ENCODE peak calls at places on chromosome 10, in ten cellular contexts. J is prostate gland; L is RWPE2; E is mesendoderm; T is fibroblast of lung; N is CD4-positive, CD25-positive, alpha-beta regulatory T cell; M is GM23248; G is A549; V is adrenal gland; O is body of pancreas. B is an unnamed sample.
A peak's percentile ranks its signal among the peaks of the same experiment; 100 is the strongest.

GRCh38 chr10:91163269-91163708 is 57.2 kb upstream of the PCGF5 start:
- DNase-seq in L (peak; percentile 64), T (peak; percentile 59), O (peak; percentile 63), V (peak; percentile 78), E (peak; percentile 57), J (peak; percentile 39), M (peak; percentile 79), G (peak; percentile 65), N (peak; percentile 77), B (peak; percentile 60)

GRCh38 chr10:14016011-14016536 is 314.6 kb downstream of the FRMD4A start:
- DNase-seq in N (no peak), M (no peak), V (peak; percentile 66), O (no peak), G (no peak), L (no peak), T (peak; percentile 40), J (no peak), E (no peak), B (peak; percentile 30)

GRCh38 chr10:42970451-42971250 is 106.2 kb upstream of the RET start:
- DNase-seq in O (no peak), T (no peak), L (peak; percentile 39), N (no peak), G (no peak), V (peak; percentile 17), M (no peak), E (no peak), J (no peak), B (no peak)

GRCh38 chr10:70341016-70341415 is 41.4 kb downstream of the LRRC20 start:
- DNase-seq in M (no peak), G (no peak), L (no peak), O (no peak), V (no peak), N (no peak), E (no peak), T (no peak), J (no peak), B (no peak)

GRCh38 chr10:27745719-27746363 is at the start of gene MKX:
- DNase-seq in E (peak; percentile 89), G (peak; percentile 31), L (peak; percentile 59), N (no peak), T (peak; percentile 56), V (peak; percentile 35), M (peak; percentile 92), J (peak; percentile 28), O (peak; percentile 47), B (peak; percentile 51)

GRCh38 chr10:77776487-77776886 is 138.9 kb upstream of the KCNMA1 start:
- DNase-seq in M (no peak), E (peak; percentile 19), G (no peak), T (no peak), L (no peak), N (no peak), J (no peak), O (no peak), V (peak; percentile 13), B (no peak)

GRCh38 chr10:124017729-124018128 is 75.7 kb downstream of the CHST15 start:
- DNase-seq in T (no peak), N (no peak), E (no peak), J (no peak), G (no peak), O (no peak), M (no peak), L (no peak), V (no peak), B (no peak)

GRCh38 chr10:129728905-129729540 is 235.1 kb downstream of the EBF3 start:
- DNase-seq in L (no peak), N (no peak), G (no peak), M (no peak), E (no peak), V (no peak), O (no peak), T (no peak), J (no peak), B (no peak)

GRCh38 chr10:129099486-129099885 is 367.6 kb upstream of the MGMT start:
- DNase-seq in N (no peak), O (no peak), M (no peak), T (no peak), G (no peak), E (no peak), V (no peak), J (no peak), L (no peak), B (no peak)

GRCh38 chr10:92575961-92576360 is 2.1 kb upstream of the IDE start:
- DNase-seq in L (no peak), J (no peak), M (peak; percentile 76), V (no peak), N (no peak), O (no peak), E (no peak), G (peak; percentile 34), T (peak; percentile 72), B (no peak)

GRCh38 chr10:98610301-98610700 is 163.6 kb upstream of the HPS1 start:
- DNase-seq in N (no peak), E (no peak), V (no peak), O (no peak), J (no peak), M (peak; percentile 6), G (no peak), L (no peak), T (no peak), B (no peak)

GRCh38 chr10:17200885-17201164 is 647 bp downstream of the TRDMT1 start:
- DNase-seq in E (no peak), V (peak; percentile 47), T (peak; percentile 63), G (peak; percentile 67), J (peak; percentile 49), L (no peak), M (peak; percentile 79), N (no peak), O (peak; percentile 46), B (peak; percentile 56)

GRCh38 chr10:110860576-110861241 is 11.0 kb upstream of the PDCD4 start:
- DNase-seq in T (no peak), L (no peak), O (no peak), J (no peak), G (no peak), E (no peak), N (peak; percentile 16), M (no peak), V (no peak), B (no peak)

GRCh38 chr10:110861930-110862677 is 9.6 kb upstream of the PDCD4 start:
- DNase-seq in L (no peak), G (no peak), T (no peak), O (no peak), E (no peak), V (no peak), M (peak; percentile 32), N (no peak), J (peak; percentile 59), B (no peak)

GRCh38 chr10:110862961-110863360 is 8.8 kb upstream of the PDCD4 start:
- DNase-seq in V (no peak), O (no peak), J (no peak), E (no peak), G (no peak), T (no peak), L (no peak), M (no peak), N (no peak), B (no peak)

GRCh38 chr10:110859947-110860376 is 11.8 kb upstream of the PDCD4 start:
- DNase-seq in O (no peak), J (no peak), N (no peak), G (no peak), M (peak; percentile 84), L (no peak), E (no peak), T (peak; percentile 34), V (no peak), B (no peak)

DNA sequence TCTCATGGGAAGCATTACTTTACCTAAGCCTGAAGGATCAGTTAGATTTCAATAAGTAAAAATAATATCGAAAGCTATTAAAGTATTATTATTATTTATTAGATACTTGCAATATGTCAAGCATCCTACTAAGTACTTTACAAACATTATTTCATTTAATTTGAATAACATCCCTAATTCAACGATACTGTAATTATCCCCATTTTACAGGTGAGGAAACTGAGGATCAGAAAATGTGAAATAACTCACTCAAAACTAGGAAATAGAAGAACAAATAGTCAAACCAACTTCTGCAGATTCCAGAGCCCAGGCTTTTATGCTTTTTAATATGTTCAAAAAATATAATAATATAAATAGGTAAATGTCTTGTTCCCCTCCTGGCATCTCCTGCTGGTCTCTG is 10.3 kb upstream of the PDCD4 start:
- DNase-seq in G (no peak), N (no peak), V (no peak), O (no peak), J (no peak), E (no peak), M (no peak), T (no peak), L (no peak), B (no peak)
- H3K4me1 ChIP-seq in G (peaks cover 25% of the 10 kb centered on the region), N (peaks cover 95% of the 10 kb centered on the region), V (peaks cover 44% of the 10 kb centered on the region), O (peaks cover 81% of the 10 kb centered on the region), J (peaks cover 11% of the 10 kb centered on the region), E (peaks cover 5% of the 10 kb centered on the region), M (peaks cover 34% of the 10 kb centered on the region), T (peaks cover 8% of the 10 kb centered on the region), L (peaks cover 44% of the 10 kb centered on the region), B (peaks cover 59% of the 10 kb centered on the region)

DNA sequence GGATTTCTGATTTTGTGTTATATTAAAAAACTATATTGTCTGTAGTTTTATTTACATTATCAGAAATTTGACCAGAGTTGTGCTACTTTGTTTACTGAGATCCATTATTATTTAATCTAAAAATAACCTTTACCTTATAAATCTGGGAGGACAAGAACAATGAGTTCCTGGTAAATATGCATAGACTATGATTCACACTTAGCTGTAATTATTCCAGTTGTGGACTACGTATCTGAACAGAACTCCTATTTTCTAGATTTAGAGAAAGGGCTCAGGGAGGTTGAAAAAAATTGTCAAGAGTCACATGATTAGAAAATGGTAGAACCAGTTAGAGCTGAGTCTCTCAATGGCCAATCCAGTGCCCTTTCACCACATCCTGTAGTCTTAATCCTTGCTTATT is 4.2 kb upstream of the GPR158 start:
- DNase-seq in J (no peak), G (no peak), N (no peak), O (no peak), V (no peak), T (no peak), E (no peak), L (no peak), M (no peak), B (no peak)
- H3K4me1 ChIP-seq in J (no peaks in the 10 kb centered on the region), G (peaks cover 4% of the 10 kb centered on the region), N (no peaks in the 10 kb centered on the region), O (peaks cover 12% of the 10 kb centered on the region), V (peaks cover 10% of the 10 kb centered on the region), T (no peaks in the 10 kb centered on the region), E (no peaks in the 10 kb centered on the region), L (no peaks in the 10 kb centered on the region), M (no peaks in the 10 kb centered on the region), B (peaks cover 14% of the 10 kb centered on the region)

GRCh38 chr10:75210193-75211006 is at the start of gene VDAC2:
- DNase-seq in E (peak; percentile 94), N (peak; percentile 92), V (peak; percentile 92), L (peak; percentile 88), T (peak; percentile 76), G (peak; percentile 93), J (peak; percentile 86), O (peak; percentile 91), M (peak; percentile 94), B (peak; percentile 90)
- H3K4me1 ChIP-seq in E (peaks cover 18% of the 10 kb centered on the region), N (peaks cover 29% of the 10 kb centered on the region), V (peaks cover 33% of the 10 kb centered on the region), L (peaks cover 43% of the 10 kb centered on the region), T (peaks cover 11% of the 10 kb centered on the region), G (peaks cover 57% of the 10 kb centered on the region), J (peaks cover 5% of the 10 kb centered on the region), O (peaks cover 25% of the 10 kb centered on the region), M (peaks cover 31% of the 10 kb centered on the region), B (peaks cover 18% of the 10 kb centered on the region)

DNA sequence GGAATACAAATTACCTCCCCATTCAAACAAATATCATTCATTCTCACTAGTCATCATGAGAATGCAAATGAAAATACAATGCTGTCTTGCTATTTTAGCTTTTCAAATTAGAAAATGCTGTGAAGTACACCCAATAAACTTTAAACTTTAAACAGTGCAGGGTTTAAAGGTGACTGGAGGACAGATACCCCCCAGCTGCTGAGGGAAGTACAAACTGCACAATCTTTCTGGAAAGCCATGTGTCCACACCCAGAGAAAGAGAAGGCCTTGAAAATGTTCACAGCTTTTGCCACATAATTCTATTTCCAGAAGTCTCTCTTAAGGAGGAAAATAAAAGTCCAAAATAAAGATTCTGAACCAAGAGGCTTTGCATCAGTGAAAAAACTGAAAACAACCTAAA is 56.5 kb downstream of the PIK3AP1 start:
- DNase-seq in M (no peak), J (no peak), L (no peak), E (no peak), T (no peak), O (no peak), N (no peak), G (no peak), V (no peak), B (no peak)
- H3K4me1 ChIP-seq in M (peaks cover 11% of the 10 kb centered on the region), J (no peaks in the 10 kb centered on the region), L (no peaks in the 10 kb centered on the region), E (no peaks in the 10 kb centered on the region), T (peaks cover 3% of the 10 kb centered on the region), O (peaks cover 48% of the 10 kb centered on the region), N (no peaks in the 10 kb centered on the region), G (peaks cover 23% of the 10 kb centered on the region), V (no peaks in the 10 kb centered on the region), B (no peaks in the 10 kb centered on the region)